ENCODE peak calls at places on chromosomes 16 and 17, in five cellular contexts. One of them, this sample, is unnamed. For H3K36me3, the result is how much of the 10 kb centered on the place peaks cover.

GRCh38 chr16:84791501-84791900 is 28.3 kb upstream of the CRISPLD2 start:
- DNase-seq in stomach: no peak
- DNase-seq in ovary: no peak
- DNase-seq in body of pancreas: no peak
- DNase-seq in heart left ventricle: no peak
- DNase-seq in this sample: no peak

GRCh38 chr17:82300707-82301270 is 16.6 kb downstream of the CD7 start:
- DNase-seq in body of pancreas: peak
- DNase-seq in ovary: peak
- DNase-seq in stomach: peak
- DNase-seq in heart left ventricle: peak
- DNase-seq in this sample: peak

GRCh38 chr16:69105501-69106361 is at the start of gene HAS3:
- DNase-seq in heart left ventricle: peak
- DNase-seq in body of pancreas: peak
- DNase-seq in stomach: peak
- DNase-seq in ovary: peak
- DNase-seq in this sample: peak

GRCh38 chr16:86296263-86296662 is 214.1 kb upstream of the FOXF1 start:
- DNase-seq in stomach: no peak
- DNase-seq in body of pancreas: no peak
- DNase-seq in heart left ventricle: no peak
- DNase-seq in ovary: no peak
- DNase-seq in this sample: no peak

GRCh38 chr16:27969574-27969973 is 93.9 kb downstream of the GSG1L start:
- DNase-seq in heart left ventricle: no peak
- DNase-seq in body of pancreas: no peak
- DNase-seq in ovary: no peak
- DNase-seq in stomach: no peak
- DNase-seq in this sample: no peak

GRCh38 chr17:44389281-44389680 is at the start of gene ITGA2B:
- DNase-seq in stomach: no peak
- DNase-seq in ovary: no peak
- DNase-seq in heart left ventricle: no peak
- DNase-seq in body of pancreas: no peak
- DNase-seq in this sample: no peak

GRCh38 chr17:49925916-49926315 is 43.1 kb upstream of the DLX4 start:
- DNase-seq in ovary: no peak
- DNase-seq in heart left ventricle: peak
- DNase-seq in stomach: no peak
- DNase-seq in body of pancreas: no peak
- DNase-seq in this sample: no peak

GRCh38 chr16:27816561-27816960 is 247.0 kb downstream of the GSG1L start:
- DNase-seq in stomach: no peak
- DNase-seq in ovary: no peak
- DNase-seq in body of pancreas: no peak
- DNase-seq in heart left ventricle: no peak
- DNase-seq in this sample: peak

GRCh38 chr17:28513476-28513875 is 7.3 kb downstream of the FOXN1 start:
- DNase-seq in ovary: no peak
- DNase-seq in heart left ventricle: no peak
- DNase-seq in body of pancreas: no peak
- DNase-seq in stomach: no peak
- DNase-seq in this sample: no peak

GRCh38 chr17:32498362-32498761 is 11.6 kb downstream of the CDK5R1 start:
- DNase-seq in body of pancreas: no peak
- DNase-seq in ovary: no peak
- DNase-seq in stomach: no peak
- DNase-seq in heart left ventricle: no peak
- DNase-seq in this sample: no peak

GRCh38 chr16:85229869-85230416 is 117.7 kb upstream of the CIBAR2 start:
- DNase-seq in heart left ventricle: no peak
- DNase-seq in body of pancreas: no peak
- DNase-seq in ovary: no peak
- DNase-seq in stomach: no peak
- DNase-seq in this sample: no peak

GRCh38 chr16:57825298-57826039 is 23.2 kb upstream of the KIFC3 start:
- DNase-seq in body of pancreas: no peak
- DNase-seq in heart left ventricle: no peak
- DNase-seq in ovary: no peak
- DNase-seq in stomach: no peak
- DNase-seq in this sample: no peak

GRCh38 chr16:16972831-16973230 is 497.9 kb downstream of the XYLT1 start:
- DNase-seq in ovary: no peak
- DNase-seq in stomach: no peak
- DNase-seq in body of pancreas: no peak
- DNase-seq in heart left ventricle: no peak
- DNase-seq in this sample: no peak

GRCh38 chr17:31067699-31068184 is 27.0 kb upstream of the NF1 start:
- DNase-seq in heart left ventricle: no peak
- DNase-seq in body of pancreas: no peak
- DNase-seq in ovary: no peak
- DNase-seq in stomach: no peak
- DNase-seq in this sample: no peak

DNA sequence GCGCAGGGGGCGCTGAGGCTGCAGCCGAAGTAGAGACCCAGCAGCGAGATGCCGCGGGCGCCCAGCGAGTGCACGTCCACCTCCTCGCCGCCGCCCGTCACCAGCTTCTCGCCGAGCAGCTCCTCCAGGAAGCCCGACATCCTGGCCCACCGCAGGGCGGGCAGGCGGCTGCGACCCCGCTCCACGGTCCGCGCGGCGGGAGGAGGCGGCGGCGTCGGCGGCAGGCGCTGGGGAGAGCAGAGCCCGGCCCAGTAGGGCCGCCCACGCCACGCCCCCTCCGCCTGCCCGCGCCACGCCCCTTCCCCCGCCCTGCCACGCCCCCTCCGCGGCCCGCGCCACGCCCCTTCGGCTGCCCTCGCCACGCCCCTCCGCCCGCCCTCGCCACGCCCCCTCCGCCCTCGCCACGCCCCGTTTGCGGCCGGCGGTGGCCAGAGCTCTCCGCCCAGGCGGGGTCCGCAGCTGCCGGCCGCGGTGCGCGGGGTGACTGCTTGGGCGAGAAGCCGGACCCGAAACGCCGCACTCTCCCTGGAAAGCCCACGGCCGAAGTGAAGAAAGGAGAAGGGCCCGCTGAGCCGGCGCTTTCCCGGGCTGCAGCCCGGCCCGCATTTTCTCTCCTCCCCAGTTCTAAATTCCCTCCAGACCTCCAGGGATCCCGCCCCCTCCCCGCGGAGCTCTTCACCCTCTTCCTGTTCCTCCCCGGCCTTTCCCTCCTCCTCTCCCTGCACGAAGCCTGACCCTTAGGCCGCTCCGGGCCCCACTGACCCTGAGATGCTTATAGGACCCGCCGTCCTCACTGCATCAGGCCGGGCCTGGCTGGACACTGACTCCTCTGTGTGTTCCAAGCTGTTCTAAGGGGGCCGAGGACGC is at the start of gene NXN:
- DNase-seq in ovary: peak
- DNase-seq in stomach: peak
- DNase-seq in heart left ventricle: peak
- DNase-seq in body of pancreas: peak
- DNase-seq in this sample: peak
- TF ChIP-seq POLR2A in ovary: no peak
- TF ChIP-seq POLR2A in stomach: no peak
- TF ChIP-seq POLR2A in heart left ventricle: no peak
- TF ChIP-seq POLR2A in body of pancreas: peak
- TF ChIP-seq POLR2A in this sample: no peak

GRCh38 chr17:57980522-57980921 is 7.5 kb downstream of the VEZF1 start:
- DNase-seq in body of pancreas: no peak
- DNase-seq in heart left ventricle: no peak
- DNase-seq in stomach: no peak
- DNase-seq in ovary: no peak
- DNase-seq in this sample: no peak
- H3K36me3 ChIP-seq in body of pancreas: under half
- H3K36me3 ChIP-seq in heart left ventricle: under half
- H3K36me3 ChIP-seq in stomach: half or more
- H3K36me3 ChIP-seq in ovary: under half
- H3K36me3 ChIP-seq in this sample: under half

GRCh38 chr16:66471264-66471663 is 44.2 kb downstream of the BEAN1 start:
- DNase-seq in body of pancreas: no peak
- DNase-seq in heart left ventricle: no peak
- DNase-seq in stomach: peak
- DNase-seq in ovary: no peak
- DNase-seq in this sample: no peak

GRCh38 chr16:66469932-66470546 is 42.9 kb downstream of the BEAN1 start:
- DNase-seq in stomach: no peak
- DNase-seq in body of pancreas: no peak
- DNase-seq in heart left ventricle: no peak
- DNase-seq in ovary: no peak
- DNase-seq in this sample: no peak

GRCh38 chr16:66469291-66469931 is 42.3 kb downstream of the BEAN1 start:
- DNase-seq in ovary: no peak
- DNase-seq in heart left ventricle: no peak
- DNase-seq in body of pancreas: no peak
- DNase-seq in stomach: peak
- DNase-seq in this sample: peak

GRCh38 chr16:66471696-66472393 is 44.8 kb downstream of the BEAN1 start:
- DNase-seq in stomach: no peak
- DNase-seq in ovary: no peak
- DNase-seq in heart left ventricle: no peak
- DNase-seq in body of pancreas: no peak
- DNase-seq in this sample: no peak

GRCh38 chr16:66470556-66470955 is 43.5 kb downstream of the BEAN1 start:
- DNase-seq in stomach: no peak
- DNase-seq in body of pancreas: no peak
- DNase-seq in heart left ventricle: no peak
- DNase-seq in ovary: no peak
- DNase-seq in this sample: no peak
- TF ChIP-seq POLR2A in stomach: no peak
- TF ChIP-seq POLR2A in body of pancreas: no peak
- TF ChIP-seq POLR2A in heart left ventricle: no peak
- TF ChIP-seq POLR2A in ovary: no peak
- TF ChIP-seq POLR2A in this sample: no peak

DNA sequence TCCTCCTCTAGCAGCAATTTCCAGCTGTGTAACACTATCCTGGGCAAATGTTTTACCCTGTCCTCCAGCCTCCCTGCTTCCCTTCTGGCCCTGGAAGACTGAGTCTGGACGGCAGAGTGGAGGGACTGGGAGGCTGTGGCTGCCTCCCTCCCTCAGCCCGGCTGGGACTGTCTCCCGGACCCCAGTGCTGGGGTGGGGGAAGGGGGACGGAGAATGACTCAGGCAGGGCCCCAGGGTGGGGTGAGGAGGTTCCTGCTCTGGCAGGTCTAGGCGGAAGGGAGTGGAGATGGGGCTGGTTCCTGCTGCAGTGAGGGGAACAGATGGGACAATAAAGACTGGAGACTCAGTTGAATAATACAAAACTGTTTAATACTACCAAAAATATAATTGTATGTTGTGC is 2.1 kb downstream of the SOX15 start:
- DNase-seq in heart left ventricle: peak
- DNase-seq in body of pancreas: no peak
- DNase-seq in stomach: no peak
- DNase-seq in ovary: no peak
- DNase-seq in this sample: no peak
- H3K36me3 ChIP-seq in heart left ventricle: under half
- H3K36me3 ChIP-seq in body of pancreas: under half
- H3K36me3 ChIP-seq in stomach: half or more
- H3K36me3 ChIP-seq in ovary: under half
- H3K36me3 ChIP-seq in this sample: under half

GRCh38 chr17:3659541-3660111 is 8.8 kb downstream of the TAX1BP3 start:
- DNase-seq in ovary: peak
- DNase-seq in body of pancreas: peak
- DNase-seq in stomach: peak
- DNase-seq in heart left ventricle: peak
- DNase-seq in this sample: peak
- TF ChIP-seq POLR2A in ovary: no peak
- TF ChIP-seq POLR2A in body of pancreas: peak
- TF ChIP-seq POLR2A in stomach: no peak
- TF ChIP-seq POLR2A in heart left ventricle: no peak
- TF ChIP-seq POLR2A in this sample: no peak

GRCh38 chr17:19464033-19465026 is 53.3 kb downstream of the RNF112 start:
- DNase-seq in body of pancreas: no peak
- DNase-seq in ovary: no peak
- DNase-seq in stomach: peak
- DNase-seq in heart left ventricle: no peak
- DNase-seq in this sample: no peak
- H3K36me3 ChIP-seq in body of pancreas: under half
- H3K36me3 ChIP-seq in ovary: under half
- H3K36me3 ChIP-seq in stomach: under half
- H3K36me3 ChIP-seq in heart left ventricle: under half
- H3K36me3 ChIP-seq in this sample: under half

GRCh38 chr17:72538443-72538842 is 417.6 kb downstream of the SOX9 start:
- DNase-seq in stomach: no peak
- DNase-seq in heart left ventricle: no peak
- DNase-seq in ovary: no peak
- DNase-seq in body of pancreas: no peak
- DNase-seq in this sample: no peak

GRCh38 chr17:72535779-72536178 is 415.0 kb downstream of the SOX9 start:
- DNase-seq in ovary: no peak
- DNase-seq in heart left ventricle: no peak
- DNase-seq in body of pancreas: no peak
- DNase-seq in stomach: no peak
- DNase-seq in this sample: no peak

GRCh38 chr17:72535346-72535745 is 414.5 kb downstream of the SOX9 start:
- DNase-seq in heart left ventricle: no peak
- DNase-seq in body of pancreas: no peak
- DNase-seq in ovary: no peak
- DNase-seq in stomach: no peak
- DNase-seq in this sample: no peak

GRCh38 chr17:72534776-72535175 is 414.0 kb downstream of the SOX9 start:
- DNase-seq in body of pancreas: no peak
- DNase-seq in stomach: no peak
- DNase-seq in heart left ventricle: no peak
- DNase-seq in ovary: no peak
- DNase-seq in this sample: no peak

DNA sequence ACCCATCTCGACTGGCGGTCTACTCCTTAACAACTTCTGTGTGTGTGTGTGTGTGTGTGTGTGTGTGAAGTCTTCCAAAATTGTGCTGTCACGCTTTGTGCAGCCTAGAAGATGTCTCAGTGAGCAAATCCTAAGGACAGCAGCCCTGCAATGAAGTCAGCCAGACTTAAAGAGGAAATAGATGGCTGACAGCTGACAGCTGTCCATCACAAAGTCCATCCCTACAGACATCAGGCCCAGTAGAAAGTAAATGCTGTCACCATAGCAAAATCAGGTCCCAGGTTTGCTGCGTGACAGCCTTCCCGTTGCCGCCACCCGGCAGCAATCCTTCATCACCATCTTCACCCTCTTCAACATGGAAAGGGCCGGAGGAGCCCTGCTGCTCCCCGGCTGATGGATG is 416.0 kb downstream of the SOX9 start:
- DNase-seq in stomach: no peak
- DNase-seq in body of pancreas: no peak
- DNase-seq in heart left ventricle: no peak
- DNase-seq in ovary: no peak
- DNase-seq in this sample: no peak
- TF ChIP-seq POLR2A in stomach: no peak
- TF ChIP-seq POLR2A in body of pancreas: no peak
- TF ChIP-seq POLR2A in heart left ventricle: no peak
- TF ChIP-seq POLR2A in ovary: no peak
- TF ChIP-seq POLR2A in this sample: no peak

DNA sequence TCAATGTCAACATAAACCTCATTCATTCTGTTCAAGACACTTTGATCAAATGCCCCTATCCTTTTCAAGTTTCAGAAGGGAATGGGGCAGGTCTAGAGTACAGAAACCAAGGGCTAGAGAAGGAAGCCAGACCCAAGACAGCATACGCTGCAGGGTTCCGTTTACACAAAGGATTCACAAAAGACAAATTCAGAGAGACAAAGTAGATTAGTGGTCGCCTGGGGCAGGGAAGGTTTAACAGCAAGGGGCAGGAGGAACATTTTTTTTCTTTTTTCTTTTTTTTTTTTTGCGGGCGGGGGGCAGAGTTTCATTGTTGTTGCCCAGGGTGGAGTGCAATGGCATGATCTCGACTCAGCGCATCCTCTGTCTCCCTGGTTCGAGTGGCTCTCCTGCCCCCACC is 19.9 kb upstream of the TRAP1 start:
- DNase-seq in heart left ventricle: no peak
- DNase-seq in ovary: no peak
- DNase-seq in stomach: no peak
- DNase-seq in body of pancreas: no peak
- DNase-seq in this sample: no peak
- H3K36me3 ChIP-seq in heart left ventricle: half or more
- H3K36me3 ChIP-seq in ovary: under half
- H3K36me3 ChIP-seq in stomach: half or more
- H3K36me3 ChIP-seq in body of pancreas: under half
- H3K36me3 ChIP-seq in this sample: half or more